ENCODE peak calls at places on chromosomes 5 and 9, in four cellular contexts. One of them, this sample, is unnamed.

GRCh38 chr5:108084105-108084504 is 297.8 kb downstream of the FBXL17 start:
- DNase-seq in IMR-90: peak; percentile 52
- DNase-seq in esophagus squamous epithelium: no peak
- DNase-seq in sigmoid colon: no peak
- DNase-seq in this sample: no peak

GRCh38 chr5:76953551-76954382 is 922 bp downstream of the CRHBP start:
- DNase-seq in IMR-90: no peak
- DNase-seq in esophagus squamous epithelium: no peak
- DNase-seq in sigmoid colon: no peak
- DNase-seq in this sample: no peak

GRCh38 chr5:65695162-65695755 is 26.6 kb downstream of the SGTB start:
- DNase-seq in IMR-90: no peak
- DNase-seq in esophagus squamous epithelium: no peak
- DNase-seq in sigmoid colon: no peak
- DNase-seq in this sample: no peak

GRCh38 chr5:77518304-77518703 is 26.2 kb upstream of the WDR41 start:
- DNase-seq in IMR-90: peak; percentile 2
- DNase-seq in esophagus squamous epithelium: no peak
- DNase-seq in sigmoid colon: no peak
- DNase-seq in this sample: no peak

GRCh38 chr5:113188454-113188853 is 211.9 kb downstream of the DCP2 start:
- DNase-seq in IMR-90: no peak
- DNase-seq in esophagus squamous epithelium: no peak
- DNase-seq in sigmoid colon: no peak
- DNase-seq in this sample: no peak

GRCh38 chr9:5531251-5531972 is 21.1 kb downstream of the PDCD1LG2 start:
- DNase-seq in IMR-90: no peak
- DNase-seq in esophagus squamous epithelium: no peak
- DNase-seq in sigmoid colon: no peak
- DNase-seq in this sample: no peak

GRCh38 chr9:134670042-134670525 is 28.5 kb downstream of the COL5A1 start:
- DNase-seq in IMR-90: peak; percentile 94
- DNase-seq in esophagus squamous epithelium: no peak
- DNase-seq in sigmoid colon: peak; percentile 45
- DNase-seq in this sample: no peak

GRCh38 chr9:128696923-128697707 is 5.2 kb upstream of the PKN3 start:
- DNase-seq in IMR-90: no peak
- DNase-seq in esophagus squamous epithelium: no peak
- DNase-seq in sigmoid colon: peak; percentile 17
- DNase-seq in this sample: no peak

GRCh38 chr9:126673689-126674364 is 60.1 kb downstream of the LMX1B start:
- DNase-seq in IMR-90: peak; percentile 2
- DNase-seq in esophagus squamous epithelium: no peak
- DNase-seq in sigmoid colon: no peak
- DNase-seq in this sample: no peak

GRCh38 chr9:136805207-136805740 is 2.5 kb upstream of the RABL6 start:
- DNase-seq in IMR-90: no peak
- DNase-seq in esophagus squamous epithelium: no peak
- DNase-seq in sigmoid colon: peak; percentile 63
- DNase-seq in this sample: no peak

GRCh38 chr9:136807281-136808074 is at the start of gene RABL6:
- DNase-seq in IMR-90: peak; percentile 55
- DNase-seq in esophagus squamous epithelium: no peak
- DNase-seq in sigmoid colon: peak; percentile 89
- DNase-seq in this sample: no peak

GRCh38 chr9:136806631-136807201 is 1.0 kb upstream of the RABL6 start:
- DNase-seq in IMR-90: no peak
- DNase-seq in esophagus squamous epithelium: no peak
- DNase-seq in sigmoid colon: peak; percentile 65
- DNase-seq in this sample: no peak

GRCh38 chr9:136804509-136805206 is 3.1 kb upstream of the RABL6 start:
- DNase-seq in IMR-90: no peak
- DNase-seq in esophagus squamous epithelium: no peak
- DNase-seq in sigmoid colon: no peak
- DNase-seq in this sample: no peak

GRCh38 chr9:136806067-136806466 is 1.7 kb upstream of the RABL6 start:
- DNase-seq in IMR-90: no peak
- DNase-seq in esophagus squamous epithelium: no peak
- DNase-seq in sigmoid colon: no peak
- DNase-seq in this sample: no peak
- H3K4me3 ChIP-seq in IMR-90: no peak overlapping the region
- H3K4me3 ChIP-seq in esophagus squamous epithelium: no peak overlapping the region
- H3K4me3 ChIP-seq in sigmoid colon: no peak overlapping the region
- H3K4me3 ChIP-seq in this sample: no peak overlapping the region

GRCh38 chr5:29214821-29215220 is 1978.7 kb upstream of the CDH6 start:
- DNase-seq in IMR-90: no peak
- DNase-seq in esophagus squamous epithelium: no peak
- DNase-seq in sigmoid colon: no peak
- DNase-seq in this sample: no peak

GRCh38 chr5:29213475-29213874 is 1980.0 kb upstream of the CDH6 start:
- DNase-seq in IMR-90: no peak
- DNase-seq in esophagus squamous epithelium: no peak
- DNase-seq in sigmoid colon: no peak
- DNase-seq in this sample: no peak

GRCh38 chr5:29218829-29219228 is 1974.7 kb upstream of the CDH6 start:
- DNase-seq in IMR-90: no peak
- DNase-seq in esophagus squamous epithelium: no peak
- DNase-seq in sigmoid colon: no peak
- DNase-seq in this sample: no peak

GRCh38 chr5:29218138-29218537 is 1975.3 kb upstream of the CDH6 start:
- DNase-seq in IMR-90: no peak
- DNase-seq in esophagus squamous epithelium: no peak
- DNase-seq in sigmoid colon: no peak
- DNase-seq in this sample: no peak
- TF ChIP-seq CTCF in IMR-90: no peak
- TF ChIP-seq CTCF in esophagus squamous epithelium: no peak
- TF ChIP-seq CTCF in sigmoid colon: no peak
- TF ChIP-seq CTCF in this sample: no peak

GRCh38 chr5:102807878-102808502 is 52.9 kb downstream of the PAM start:
- DNase-seq in IMR-90: peak; percentile 79
- DNase-seq in esophagus squamous epithelium: no peak
- DNase-seq in sigmoid colon: no peak
- DNase-seq in this sample: peak; percentile 32
- H3K4me3 ChIP-seq in IMR-90: no peak overlapping the region
- H3K4me3 ChIP-seq in esophagus squamous epithelium: no peak overlapping the region
- H3K4me3 ChIP-seq in sigmoid colon: no peak overlapping the region
- H3K4me3 ChIP-seq in this sample: no peak overlapping the region

GRCh38 chr5:91301459-91301858 is 81.7 kb downstream of the ARRDC3 start:
- DNase-seq in IMR-90: peak; percentile 53
- DNase-seq in esophagus squamous epithelium: no peak
- DNase-seq in sigmoid colon: no peak
- DNase-seq in this sample: no peak

GRCh38 chr5:91305640-91306039 is 77.5 kb downstream of the ARRDC3 start:
- DNase-seq in IMR-90: no peak
- DNase-seq in esophagus squamous epithelium: no peak
- DNase-seq in sigmoid colon: no peak
- DNase-seq in this sample: no peak

GRCh38 chr5:91306497-91306896 is 76.6 kb downstream of the ARRDC3 start:
- DNase-seq in IMR-90: peak; percentile 31
- DNase-seq in esophagus squamous epithelium: no peak
- DNase-seq in sigmoid colon: no peak
- DNase-seq in this sample: no peak

GRCh38 chr5:91302958-91303357 is 80.2 kb downstream of the ARRDC3 start:
- DNase-seq in IMR-90: no peak
- DNase-seq in esophagus squamous epithelium: no peak
- DNase-seq in sigmoid colon: no peak
- DNase-seq in this sample: no peak

GRCh38 chr5:91302335-91302734 is 80.8 kb downstream of the ARRDC3 start:
- DNase-seq in IMR-90: no peak
- DNase-seq in esophagus squamous epithelium: no peak
- DNase-seq in sigmoid colon: no peak
- DNase-seq in this sample: no peak
- TF ChIP-seq CTCF in IMR-90: no peak
- TF ChIP-seq CTCF in esophagus squamous epithelium: no peak
- TF ChIP-seq CTCF in sigmoid colon: no peak
- TF ChIP-seq CTCF in this sample: no peak

DNA sequence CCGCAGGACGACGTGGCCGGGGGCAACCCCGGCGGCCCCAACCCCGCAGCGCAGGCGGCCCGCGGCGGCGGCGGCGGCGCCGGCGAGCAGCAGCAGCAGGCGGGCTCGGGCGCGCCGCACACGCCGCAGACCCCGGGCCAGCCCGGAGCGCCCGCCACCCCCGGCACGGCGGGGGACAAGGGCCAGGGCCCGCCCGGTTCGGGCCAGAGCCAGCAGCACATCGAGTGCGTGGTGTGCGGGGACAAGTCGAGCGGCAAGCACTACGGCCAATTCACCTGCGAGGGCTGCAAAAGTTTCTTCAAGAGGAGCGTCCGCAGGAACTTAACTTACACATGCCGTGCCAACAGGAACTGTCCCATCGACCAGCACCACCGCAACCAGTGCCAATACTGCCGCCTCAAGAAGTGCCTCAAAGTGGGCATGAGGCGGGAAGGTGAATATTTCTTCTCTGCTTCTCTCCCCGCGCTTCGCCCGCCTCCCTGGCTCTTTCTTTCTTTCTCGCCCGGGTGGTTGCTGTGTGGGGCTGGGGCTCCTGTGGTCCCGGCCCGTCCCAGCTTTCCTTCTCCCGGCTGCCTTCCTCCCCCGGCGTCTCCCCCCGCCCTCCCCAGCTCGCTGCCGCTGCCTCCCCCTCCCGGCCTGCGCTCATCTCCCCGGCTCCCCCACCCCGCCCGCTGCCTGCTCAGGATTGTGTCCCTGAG is 2.2 kb downstream of the NR2F1 start:
- DNase-seq in IMR-90: no peak
- DNase-seq in esophagus squamous epithelium: no peak
- DNase-seq in sigmoid colon: peak; percentile 69
- DNase-seq in this sample: no peak
- H3K4me3 ChIP-seq in IMR-90: peak overlapping the region; percentile 99
- H3K4me3 ChIP-seq in esophagus squamous epithelium: peak overlapping the region; percentile 52
- H3K4me3 ChIP-seq in sigmoid colon: peak overlapping the region; percentile 63
- H3K4me3 ChIP-seq in this sample: peak overlapping the region; percentile 67

DNA sequence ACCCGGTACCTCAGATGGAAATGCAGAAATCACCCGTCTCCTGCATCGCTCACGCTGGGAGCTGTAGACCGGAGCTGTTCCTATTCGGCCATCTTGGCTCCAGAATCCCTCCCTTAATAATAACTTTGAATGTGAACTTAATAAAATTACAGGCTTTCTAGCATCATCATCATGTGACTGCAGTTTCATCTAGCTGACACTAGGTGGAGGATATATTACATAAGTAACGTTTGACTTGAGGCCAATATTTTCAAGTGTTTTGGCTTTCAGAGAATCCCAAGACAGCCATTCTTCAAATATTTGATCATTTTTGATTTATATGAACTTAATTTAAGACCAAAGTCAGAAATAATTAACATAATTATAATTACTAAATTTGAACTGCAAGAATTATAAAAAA is 474.9 kb upstream of the CDH10 start:
- DNase-seq in IMR-90: no peak
- DNase-seq in esophagus squamous epithelium: no peak
- DNase-seq in sigmoid colon: no peak
- DNase-seq in this sample: no peak
- TF ChIP-seq CTCF in IMR-90: no peak
- TF ChIP-seq CTCF in esophagus squamous epithelium: no peak
- TF ChIP-seq CTCF in sigmoid colon: no peak
- TF ChIP-seq CTCF in this sample: no peak

This sample was measured in HFF-Myc.